ENCODE peak calls at places on chromosomes 4 and X, in seven cellular contexts. One of them, this sample, is unnamed. For H3K4me1, the result is how much of the 10 kb centered on the place peaks cover.

GRCh38 chr4:140252144-140252741 is 98.3 kb upstream of the MAML3 start:
- DNase-seq in left ventricle myocardium inferior: no peak
- DNase-seq in H1: no peak
- DNase-seq in tibial artery: no peak
- DNase-seq in tibial nerve: no peak
- DNase-seq in Caco-2: peak
- DNase-seq in aorta: no peak
- DNase-seq in this sample: peak

GRCh38 chrX:24117288-24117687 is 32.2 kb upstream of the ZFX start:
- DNase-seq in left ventricle myocardium inferior: no peak
- DNase-seq in H1: no peak
- DNase-seq in tibial artery: no peak
- DNase-seq in tibial nerve: peak
- DNase-seq in Caco-2: no peak
- DNase-seq in aorta: no peak
- DNase-seq in this sample: no peak

GRCh38 chr4:95095352-95095974 is 337.7 kb downstream of the BMPR1B start:
- DNase-seq in left ventricle myocardium inferior: no peak
- DNase-seq in H1: no peak
- DNase-seq in tibial artery: no peak
- DNase-seq in tibial nerve: no peak
- DNase-seq in Caco-2: peak
- DNase-seq in aorta: no peak
- DNase-seq in this sample: no peak

GRCh38 chr4:157072002-157072401 is 3.9 kb upstream of the GLRB start:
- DNase-seq in left ventricle myocardium inferior: no peak
- DNase-seq in H1: no peak
- DNase-seq in tibial artery: no peak
- DNase-seq in tibial nerve: no peak
- DNase-seq in Caco-2: no peak
- DNase-seq in aorta: no peak
- DNase-seq in this sample: no peak

GRCh38 chr4:83208776-83209365 is 75.7 kb downstream of the COQ2 start:
- DNase-seq in left ventricle myocardium inferior: no peak
- DNase-seq in H1: no peak
- DNase-seq in tibial artery: no peak
- DNase-seq in tibial nerve: no peak
- DNase-seq in Caco-2: no peak
- DNase-seq in aorta: no peak
- DNase-seq in this sample: no peak

GRCh38 chr4:140305053-140305452 is 68.4 kb upstream of the SCOC start:
- DNase-seq in left ventricle myocardium inferior: no peak
- DNase-seq in H1: no peak
- DNase-seq in tibial artery: no peak
- DNase-seq in tibial nerve: no peak
- DNase-seq in Caco-2: peak
- DNase-seq in aorta: no peak
- DNase-seq in this sample: no peak

GRCh38 chrX:70494441-70494840 is 49.8 kb downstream of the DLG3 start:
- DNase-seq in left ventricle myocardium inferior: no peak
- DNase-seq in H1: no peak
- DNase-seq in tibial artery: no peak
- DNase-seq in tibial nerve: no peak
- DNase-seq in Caco-2: no peak
- DNase-seq in aorta: no peak
- DNase-seq in this sample: no peak

GRCh38 chrX:48465336-48465933 is 4.6 kb downstream of the SLC38A5 start:
- DNase-seq in left ventricle myocardium inferior: no peak
- DNase-seq in H1: no peak
- DNase-seq in tibial artery: no peak
- DNase-seq in tibial nerve: no peak
- DNase-seq in Caco-2: no peak
- DNase-seq in aorta: no peak
- DNase-seq in this sample: no peak

GRCh38 chrX:150363561-150364346 is 637 bp downstream of the MAMLD1 start:
- DNase-seq in left ventricle myocardium inferior: peak
- DNase-seq in H1: no peak
- DNase-seq in tibial artery: peak
- DNase-seq in tibial nerve: no peak
- DNase-seq in Caco-2: no peak
- DNase-seq in aorta: peak
- DNase-seq in this sample: peak

GRCh38 chr4:4582653-4583052 is 40.8 kb upstream of the STX18 start:
- DNase-seq in left ventricle myocardium inferior: no peak
- DNase-seq in H1: no peak
- DNase-seq in tibial artery: no peak
- DNase-seq in tibial nerve: no peak
- DNase-seq in Caco-2: no peak
- DNase-seq in aorta: no peak
- DNase-seq in this sample: no peak

GRCh38 chr4:76434901-76435688 is at the start of gene SHROOM3:
- DNase-seq in left ventricle myocardium inferior: no peak
- DNase-seq in H1: no peak
- DNase-seq in tibial artery: no peak
- DNase-seq in tibial nerve: no peak
- DNase-seq in Caco-2: no peak
- DNase-seq in aorta: no peak
- DNase-seq in this sample: no peak

GRCh38 chrX:38636949-38637819 is 75.8 kb downstream of the TSPAN7 start:
- DNase-seq in left ventricle myocardium inferior: no peak
- DNase-seq in H1: no peak
- DNase-seq in tibial artery: no peak
- DNase-seq in tibial nerve: no peak
- DNase-seq in Caco-2: no peak
- DNase-seq in aorta: peak
- DNase-seq in this sample: no peak

GRCh38 chrX:38117485-38117884 is 103.2 kb downstream of the SRPX start:
- DNase-seq in left ventricle myocardium inferior: no peak
- DNase-seq in H1: no peak
- DNase-seq in tibial artery: no peak
- DNase-seq in tibial nerve: no peak
- DNase-seq in Caco-2: no peak
- DNase-seq in aorta: no peak
- DNase-seq in this sample: no peak

GRCh38 chr4:187179086-187180070 is 455.7 kb upstream of the FAT1 start:
- DNase-seq in left ventricle myocardium inferior: no peak
- DNase-seq in H1: no peak
- DNase-seq in tibial artery: no peak
- DNase-seq in tibial nerve: no peak
- DNase-seq in Caco-2: no peak
- DNase-seq in aorta: no peak
- DNase-seq in this sample: no peak

GRCh38 chr4:141486375-141486997 is 149.9 kb upstream of the IL15 start:
- DNase-seq in left ventricle myocardium inferior: no peak
- DNase-seq in H1: no peak
- DNase-seq in tibial artery: no peak
- DNase-seq in tibial nerve: no peak
- DNase-seq in Caco-2: no peak
- DNase-seq in aorta: peak
- DNase-seq in this sample: no peak

GRCh38 chr4:128220286-128221235 is 67.1 kb downstream of the PGRMC2 start:
- DNase-seq in left ventricle myocardium inferior: no peak
- DNase-seq in H1: no peak
- DNase-seq in tibial artery: no peak
- DNase-seq in tibial nerve: no peak
- DNase-seq in Caco-2: no peak
- DNase-seq in aorta: no peak
- DNase-seq in this sample: no peak

GRCh38 chrX:82163701-82164100 is 961.8 kb downstream of the SH3BGRL start:
- DNase-seq in left ventricle myocardium inferior: no peak
- DNase-seq in H1: no peak
- DNase-seq in tibial artery: no peak
- DNase-seq in tibial nerve: no peak
- DNase-seq in Caco-2: no peak
- DNase-seq in aorta: no peak
- DNase-seq in this sample: no peak

GRCh38 chr4:16826397-16826910 is 72.0 kb downstream of the LDB2 start:
- DNase-seq in left ventricle myocardium inferior: no peak
- DNase-seq in H1: no peak
- DNase-seq in tibial artery: no peak
- DNase-seq in tibial nerve: no peak
- DNase-seq in Caco-2: no peak
- DNase-seq in aorta: no peak
- DNase-seq in this sample: no peak

GRCh38 chr4:16820304-16820703 is 78.1 kb downstream of the LDB2 start:
- DNase-seq in left ventricle myocardium inferior: no peak
- DNase-seq in H1: no peak
- DNase-seq in tibial artery: no peak
- DNase-seq in tibial nerve: no peak
- DNase-seq in Caco-2: no peak
- DNase-seq in aorta: no peak
- DNase-seq in this sample: no peak

GRCh38 chr4:16827762-16828724 is 70.4 kb downstream of the LDB2 start:
- DNase-seq in left ventricle myocardium inferior: no peak
- DNase-seq in H1: no peak
- DNase-seq in tibial artery: no peak
- DNase-seq in tibial nerve: no peak
- DNase-seq in Caco-2: no peak
- DNase-seq in aorta: no peak
- DNase-seq in this sample: no peak

GRCh38 chr4:16827045-16827444 is 71.4 kb downstream of the LDB2 start:
- DNase-seq in left ventricle myocardium inferior: no peak
- DNase-seq in H1: no peak
- DNase-seq in tibial artery: no peak
- DNase-seq in tibial nerve: no peak
- DNase-seq in Caco-2: no peak
- DNase-seq in aorta: no peak
- DNase-seq in this sample: no peak

DNA sequence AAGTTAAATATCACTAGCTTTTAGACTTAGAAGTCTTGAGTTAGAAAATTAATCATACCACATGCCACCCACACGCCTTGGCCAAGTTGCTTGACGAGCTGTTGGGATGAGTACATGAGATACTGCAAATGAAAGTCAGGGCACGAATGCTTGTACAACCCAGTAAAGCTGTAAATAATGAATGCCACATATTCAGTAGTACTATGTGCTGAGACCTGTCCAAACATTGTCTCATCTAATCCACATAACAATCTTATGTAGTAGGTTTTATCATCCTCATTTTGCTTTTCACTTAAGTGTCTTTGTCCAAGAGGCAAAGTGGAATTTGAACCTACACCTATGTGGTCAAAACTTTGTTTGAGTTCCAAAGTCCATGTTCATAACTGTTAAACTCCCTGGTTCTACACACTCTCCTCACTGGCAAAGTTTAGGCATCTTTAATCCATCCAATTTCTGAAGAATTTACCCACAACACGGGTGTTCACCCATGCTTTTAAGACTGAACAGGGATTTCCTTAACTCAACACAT is 74.1 kb downstream of the LDB2 start:
- DNase-seq in left ventricle myocardium inferior: no peak
- DNase-seq in H1: no peak
- DNase-seq in tibial artery: no peak
- DNase-seq in tibial nerve: no peak
- DNase-seq in Caco-2: no peak
- DNase-seq in aorta: no peak
- DNase-seq in this sample: no peak
- H3K4me1 ChIP-seq in left ventricle myocardium inferior: under half
- H3K4me1 ChIP-seq in H1: under half
- H3K4me1 ChIP-seq in tibial artery: under half
- H3K4me1 ChIP-seq in tibial nerve: under half
- H3K4me1 ChIP-seq in Caco-2: under half
- H3K4me1 ChIP-seq in aorta: under half
- H3K4me1 ChIP-seq in this sample: under half

DNA sequence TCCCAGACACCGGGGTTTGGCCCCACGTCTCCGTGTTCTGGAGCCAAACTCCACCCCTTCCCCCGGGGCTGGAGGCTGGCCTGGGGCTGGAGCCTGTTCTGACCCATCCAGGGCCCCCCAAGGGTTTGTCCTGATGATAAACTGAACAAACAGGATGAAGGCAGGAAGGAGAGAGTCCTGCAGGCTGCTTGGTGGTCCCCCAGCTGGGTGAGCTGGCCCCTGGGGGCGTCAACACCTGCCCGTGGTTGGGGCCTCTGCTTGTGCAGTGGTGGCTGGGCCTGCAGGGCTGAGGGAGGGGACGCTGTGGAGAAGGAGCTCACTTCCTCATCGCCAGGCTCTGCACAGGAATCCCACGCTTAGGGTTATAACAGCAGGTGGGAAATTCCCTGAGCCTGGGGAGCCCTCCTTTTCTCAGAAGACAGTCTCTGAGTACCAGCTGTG is 2.3 kb downstream of the SH3TC1 start:
- DNase-seq in left ventricle myocardium inferior: peak
- DNase-seq in H1: no peak
- DNase-seq in tibial artery: no peak
- DNase-seq in tibial nerve: no peak
- DNase-seq in Caco-2: no peak
- DNase-seq in aorta: no peak
- DNase-seq in this sample: peak
- H3K4me1 ChIP-seq in left ventricle myocardium inferior: half or more
- H3K4me1 ChIP-seq in H1: under half
- H3K4me1 ChIP-seq in tibial artery: under half
- H3K4me1 ChIP-seq in tibial nerve: under half
- H3K4me1 ChIP-seq in Caco-2: under half
- H3K4me1 ChIP-seq in aorta: under half
- H3K4me1 ChIP-seq in this sample: under half

DNA sequence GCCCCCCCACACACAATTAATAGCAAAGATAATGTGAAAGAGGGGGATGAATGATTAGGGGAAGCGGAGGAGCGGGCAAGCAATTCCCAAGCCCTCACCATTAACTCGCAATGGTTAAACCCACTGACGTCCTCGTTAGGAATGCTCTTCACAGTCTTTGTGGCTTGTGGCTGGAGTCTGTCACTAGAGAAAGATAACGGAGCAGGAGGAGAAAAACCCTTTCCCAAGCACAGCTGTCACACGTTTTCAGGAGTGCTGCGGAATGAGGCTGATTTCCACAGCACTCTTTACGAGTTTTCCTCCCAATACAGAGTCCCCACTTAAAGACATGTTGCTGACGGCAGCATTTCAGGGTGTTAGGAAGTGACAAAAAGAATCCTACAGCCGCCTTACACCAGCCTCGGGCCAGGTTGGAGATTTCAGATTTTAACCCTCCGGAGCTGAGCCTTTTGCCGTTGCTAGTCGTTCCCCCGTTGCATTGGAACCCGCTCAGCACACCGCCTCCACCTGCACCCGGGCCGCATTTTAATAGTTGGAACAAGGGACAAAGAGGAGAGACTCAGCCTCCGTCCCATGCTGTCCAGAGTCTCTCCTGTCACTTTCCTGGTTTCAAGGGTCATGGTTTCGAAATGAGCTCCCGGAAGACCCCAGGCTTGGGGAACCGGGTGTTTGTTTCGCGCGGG is 92.2 kb downstream of the GEMIN8 start:
- DNase-seq in left ventricle myocardium inferior: no peak
- DNase-seq in H1: no peak
- DNase-seq in tibial artery: peak
- DNase-seq in tibial nerve: no peak
- DNase-seq in Caco-2: no peak
- DNase-seq in aorta: no peak
- DNase-seq in this sample: no peak
- H3K4me1 ChIP-seq in left ventricle myocardium inferior: under half
- H3K4me1 ChIP-seq in H1: under half
- H3K4me1 ChIP-seq in tibial artery: under half
- H3K4me1 ChIP-seq in tibial nerve: under half
- H3K4me1 ChIP-seq in Caco-2: under half
- H3K4me1 ChIP-seq in aorta: under half
- H3K4me1 ChIP-seq in this sample: under half

DNA sequence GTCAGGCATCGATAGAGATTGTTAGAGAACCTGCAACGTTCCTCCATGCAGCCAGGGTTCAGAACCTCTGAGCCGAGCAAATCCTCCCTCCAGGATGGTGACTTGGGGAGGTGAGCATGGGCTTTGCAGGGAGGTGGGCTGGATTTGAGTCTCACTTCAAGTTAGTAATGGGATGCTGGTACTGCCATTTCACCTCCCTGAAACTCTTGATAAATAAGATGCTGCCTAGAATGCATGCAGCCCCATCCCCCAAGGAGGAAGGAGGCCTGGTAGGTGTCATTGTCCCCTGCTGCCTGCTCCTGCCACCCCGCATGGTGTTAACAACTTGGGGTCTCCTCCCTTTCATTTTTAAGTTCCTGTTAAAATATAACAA is 35.7 kb upstream of the SLC2A9 start:
- DNase-seq in left ventricle myocardium inferior: no peak
- DNase-seq in H1: no peak
- DNase-seq in tibial artery: no peak
- DNase-seq in tibial nerve: no peak
- DNase-seq in Caco-2: no peak
- DNase-seq in aorta: no peak
- DNase-seq in this sample: no peak
- H3K4me1 ChIP-seq in left ventricle myocardium inferior: under half
- H3K4me1 ChIP-seq in H1: under half
- H3K4me1 ChIP-seq in tibial artery: under half
- H3K4me1 ChIP-seq in tibial nerve: under half
- H3K4me1 ChIP-seq in Caco-2: under half
- H3K4me1 ChIP-seq in aorta: under half
- H3K4me1 ChIP-seq in this sample: under half

This sample was measured in left lung.